ENCODE peak calls at places on chromosome 4, in eight cellular contexts. G is thyroid gland, K is heart left ventricle, W is cardiac muscle cell, D is GM12878, B is astrocyte of the spinal cord, Q is AG10803, U is upper lobe of right lung. R is an unnamed sample.

GRCh38 chr4:88613417-88613875 is 21.2 kb downstream of the HERC3 start:
- DNase-seq in G (no peak), K (no peak), W (peak; percentile 57), D (no peak), B (peak; percentile 32), Q (no peak), U (no peak), R (no peak)

GRCh38 chr4:99013402-99013843 is 17.9 kb downstream of the METAP1 start:
- DNase-seq in G (no peak), K (peak; percentile 55), W (peak; percentile 40), D (no peak), B (no peak), Q (no peak), U (no peak), R (no peak)

GRCh38 chr4:111957992-111958391 is 187.3 kb upstream of the FAM241A start:
- DNase-seq in G (no peak), K (no peak), W (no peak), D (no peak), B (no peak), Q (no peak), U (no peak), R (no peak)

GRCh38 chr4:1310031-1310795 is 20.5 kb downstream of the MAEA start:
- DNase-seq in G (no peak), K (peak; percentile 14), W (no peak), D (no peak), B (no peak), Q (no peak), U (peak; percentile 46), R (no peak)

GRCh38 chr4:189981970-189982369 is 41.3 kb downstream of the FRG1 start:
- DNase-seq in G (no peak), K (no peak), W (no peak), D (no peak), B (no peak), Q (no peak), U (no peak), R (peak; percentile 3)

GRCh38 chr4:153809307-153809706 is 20.4 kb upstream of the SFRP2 start:
- DNase-seq in G (no peak), K (no peak), W (no peak), D (peak; percentile 17), B (no peak), Q (no peak), U (no peak), R (no peak)

GRCh38 chr4:119536572-119537528 is 91.8 kb downstream of the PDE5A start:
- DNase-seq in G (no peak), K (no peak), W (no peak), D (no peak), B (peak; percentile 62), Q (peak; percentile 44), U (no peak), R (no peak)

GRCh38 chr4:164856396-164856795 is 20.6 kb upstream of the APELA start:
- DNase-seq in G (no peak), K (no peak), W (no peak), D (no peak), B (no peak), Q (no peak), U (no peak), R (no peak)

GRCh38 chr4:844752-845232 is 18.9 kb upstream of the CPLX1 start:
- DNase-seq in G (no peak), K (no peak), W (no peak), D (no peak), B (no peak), Q (no peak), U (no peak), R (no peak)

GRCh38 chr4:115234405-115235093 is 121.1 kb upstream of the NDST4 start:
- DNase-seq in G (no peak), K (no peak), W (peak; percentile 32), D (peak; percentile 12), B (peak; percentile 12), Q (no peak), U (no peak), R (no peak)

GRCh38 chr4:60403986-60404385 is 796.1 kb upstream of the ADGRL3 start:
- DNase-seq in G (no peak), K (no peak), W (no peak), D (no peak), B (no peak), Q (no peak), U (no peak), R (no peak)

GRCh38 chr4:30754021-30754420 is 33.9 kb downstream of the PCDH7 start:
- DNase-seq in G (no peak), K (no peak), W (no peak), D (no peak), B (peak; percentile 58), Q (no peak), U (no peak), R (no peak)

GRCh38 chr4:1727117-1728031 is 6.1 kb downstream of the TACC3 start:
- DNase-seq in G (peak; percentile 57), K (peak; percentile 84), W (no peak), D (no peak), B (peak; percentile 86), Q (peak; percentile 54), U (peak; percentile 86), R (peak; percentile 65)

GRCh38 chr4:3022112-3022511 is 52.2 kb downstream of the HTT-AS start:
- DNase-seq in G (no peak), K (no peak), W (no peak), D (no peak), B (no peak), Q (no peak), U (no peak), R (no peak)

GRCh38 chr4:122895336-122895995 is 26.9 kb downstream of the NUDT6 start:
- DNase-seq in G (no peak), K (no peak), W (no peak), D (no peak), B (no peak), Q (no peak), U (no peak), R (no peak)
- H3K4me3 ChIP-seq in G (no peak overlapping the region), K (no peak overlapping the region), W (no peak overlapping the region), D (no peak overlapping the region), B (no peak overlapping the region), Q (no peak overlapping the region), U (no peak overlapping the region), R (no peak overlapping the region)

DNA sequence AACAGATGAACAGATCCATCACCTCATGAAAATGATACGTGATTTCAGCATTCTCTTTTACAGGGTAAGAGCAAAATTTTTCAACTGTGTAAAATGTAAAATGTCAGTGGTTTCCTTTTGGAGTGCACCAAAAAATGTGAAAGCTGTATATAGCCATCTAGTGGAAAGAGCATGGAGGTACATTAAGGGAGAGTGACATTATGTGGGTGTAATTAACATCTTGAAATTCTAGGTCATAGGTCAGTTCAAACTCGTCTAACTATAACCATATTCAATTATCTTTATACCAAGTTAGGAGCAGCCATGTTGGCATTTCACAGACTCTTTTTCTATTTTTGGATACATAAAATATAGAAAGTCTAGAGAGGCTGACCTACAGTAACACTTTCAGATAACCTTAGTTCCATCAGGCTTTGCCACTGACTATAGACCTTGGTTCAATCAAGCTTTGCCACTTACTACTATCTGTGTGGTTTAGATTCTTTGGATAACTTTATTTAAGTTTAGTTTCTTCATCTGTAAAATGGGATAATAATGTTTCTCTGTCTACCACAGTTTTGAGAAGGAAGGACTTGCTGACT is 30.2 kb downstream of the NEIL3 start:
- DNase-seq in G (no peak), K (no peak), W (peak; percentile 30), D (peak; percentile 4), B (peak; percentile 53), Q (peak; percentile 58), U (no peak), R (peak; percentile 16)
- TF ChIP-seq CTCF in G (peak; percentile 88), K (peak; percentile 42), W (peak; percentile 74), D (peak; percentile 57), B (peak; percentile 65), Q (peak; percentile 90), U (peak; percentile 74), R (peak; percentile 49)

DNA sequence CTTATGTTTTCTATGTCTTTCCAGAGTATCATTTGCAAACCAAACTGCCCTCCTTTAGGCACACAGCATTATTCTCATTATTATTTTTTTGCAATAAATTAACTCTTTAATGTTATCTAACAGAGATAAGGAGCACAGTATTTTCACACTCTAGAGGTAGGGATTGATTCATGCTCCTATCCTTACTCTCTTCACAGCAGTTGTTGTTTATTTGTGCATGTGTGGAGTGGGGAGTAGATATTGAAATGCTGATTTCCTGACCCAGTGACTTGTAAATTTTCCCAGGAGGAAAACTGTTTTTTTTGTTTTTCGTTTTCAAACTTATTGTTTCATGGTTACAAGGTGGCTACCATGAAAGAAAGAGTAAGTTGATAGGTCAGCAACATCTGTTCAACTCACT is 140.0 kb downstream of the NPFFR2 start:
- DNase-seq in G (no peak), K (no peak), W (no peak), D (no peak), B (no peak), Q (no peak), U (no peak), R (no peak)
- H3K4me3 ChIP-seq in G (no peak overlapping the region), K (no peak overlapping the region), W (no peak overlapping the region), D (no peak overlapping the region), B (no peak overlapping the region), Q (no peak overlapping the region), U (no peak overlapping the region), R (no peak overlapping the region)

GRCh38 chr4:10316851-10317250 is 140.4 kb downstream of the ZNF518B start:
- DNase-seq in G (no peak), K (no peak), W (no peak), D (no peak), B (no peak), Q (no peak), U (no peak), R (no peak)

GRCh38 chr4:10326075-10326474 is 131.2 kb downstream of the ZNF518B start:
- DNase-seq in G (no peak), K (no peak), W (no peak), D (no peak), B (no peak), Q (no peak), U (no peak), R (no peak)

GRCh38 chr4:10320130-10320529 is 137.1 kb downstream of the ZNF518B start:
- DNase-seq in G (no peak), K (no peak), W (no peak), D (no peak), B (no peak), Q (no peak), U (no peak), R (no peak)

GRCh38 chr4:10317345-10317744 is 139.9 kb downstream of the ZNF518B start:
- DNase-seq in G (no peak), K (no peak), W (no peak), D (no peak), B (no peak), Q (no peak), U (no peak), R (no peak)

DNA sequence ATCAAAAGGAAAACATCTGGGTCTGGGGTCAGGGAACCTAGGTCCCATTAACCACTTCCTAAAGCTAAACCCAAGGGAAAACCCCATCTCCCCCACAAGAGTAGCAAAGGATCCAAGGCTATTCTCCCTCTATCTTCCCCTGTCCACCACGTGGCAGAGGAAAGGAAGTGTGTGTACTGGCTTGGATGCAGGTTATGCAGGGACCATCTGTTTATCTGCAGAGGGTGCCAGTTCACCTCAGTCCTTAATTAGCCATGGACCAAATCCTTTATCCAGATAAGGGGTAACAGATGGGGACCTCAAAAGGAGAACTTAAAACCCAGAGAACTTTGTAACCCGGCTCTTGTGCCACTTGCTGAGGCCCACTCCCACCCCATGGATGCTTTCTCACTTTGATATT is 135.3 kb downstream of the ZNF518B start:
- DNase-seq in G (no peak), K (no peak), W (no peak), D (no peak), B (no peak), Q (no peak), U (no peak), R (no peak)
- TF ChIP-seq CTCF in G (no peak), K (no peak), W (no peak), D (no peak), B (no peak), Q (no peak), U (no peak), R (no peak)

GRCh38 chr4:178215309-178215708 is 773.1 kb upstream of the AGA start:
- DNase-seq in G (no peak), K (no peak), W (no peak), D (no peak), B (no peak), Q (no peak), U (no peak), R (no peak)

GRCh38 chr4:178215754-178216153 is 773.5 kb upstream of the AGA start:
- DNase-seq in G (no peak), K (no peak), W (no peak), D (no peak), B (no peak), Q (no peak), U (no peak), R (no peak)
- H3K4me3 ChIP-seq in G (no peak overlapping the region), K (no peak overlapping the region), W (no peak overlapping the region), D (no peak overlapping the region), B (no peak overlapping the region), Q (no peak overlapping the region), U (no peak overlapping the region), R (no peak overlapping the region)